ENCODE peak calls at places on chromosomes 7 and 10, in six cellular contexts. I is trophoblast cell, C is IMR-90, O is H9, P is neuronal stem cell, B is H1. L is an unnamed sample.

GRCh38 chr10:99425204-99425603 is 5.2 kb downstream of the GOT1 start:
- DNase-seq in B (no peak), O (no peak), C (no peak), P (no peak), I (no peak), L (no peak)

GRCh38 chr7:44533301-44534055 is 7.7 kb downstream of the NPC1L1 start:
- DNase-seq in B (no peak), P (no peak), I (no peak), C (peak; percentile 41), O (no peak), L (peak; percentile 71)

GRCh38 chr7:148540041-148540738 is 50.4 kb upstream of the C7orf33 start:
- DNase-seq in C (peak; percentile 59), B (no peak), I (no peak), P (no peak), O (no peak), L (peak; percentile 56)

GRCh38 chr7:30852360-30852709 is 59.3 kb upstream of the AQP1 start:
- DNase-seq in P (no peak), O (no peak), C (no peak), I (no peak), B (no peak), L (no peak)

GRCh38 chr7:149422065-149422913 is 38.6 kb downstream of the ZNF777 start:
- DNase-seq in P (peak; percentile 76), I (peak; percentile 85), O (peak; percentile 89), C (peak; percentile 53), B (peak; percentile 83), L (peak; percentile 56)

GRCh38 chr7:95596183-95597135 is at the start of gene PDK4:
- DNase-seq in I (peak; percentile 37), O (peak; percentile 84), P (peak; percentile 27), C (peak; percentile 40), B (peak; percentile 85), L (peak; percentile 90)

GRCh38 chr7:157588271-157588589 is 251.4 kb downstream of the DNAJB6 start:
- DNase-seq in B (no peak), P (no peak), C (no peak), O (no peak), I (no peak), L (no peak)

GRCh38 chr7:92608380-92609322 is 18.5 kb upstream of the FAM133B start:
- DNase-seq in P (peak; percentile 37), C (no peak), B (peak; percentile 85), O (peak; percentile 85), I (peak; percentile 64), L (no peak)

GRCh38 chr10:43598447-43598846 is 7.8 kb upstream of the ZNF485 start:
- DNase-seq in B (no peak), C (peak; percentile 58), I (no peak), O (no peak), P (no peak), L (no peak)

GRCh38 chr7:22210355-22210754 is 146.6 kb downstream of the RAPGEF5 start:
- DNase-seq in P (no peak), O (no peak), I (no peak), B (no peak), C (no peak), L (no peak)

GRCh38 chr10:122990278-122990677 is 10.1 kb downstream of the PSTK start:
- DNase-seq in I (no peak), B (no peak), P (no peak), O (no peak), C (no peak), L (no peak)

GRCh38 chr10:65911431-65911830 is 1014.4 kb upstream of the LRRTM3 start:
- DNase-seq in O (no peak), B (no peak), C (no peak), P (no peak), I (no peak), L (no peak)

GRCh38 chr10:86536294-86536861 is 14.8 kb upstream of the WAPL start:
- DNase-seq in C (no peak), O (peak; percentile 64), B (peak; percentile 76), P (no peak), I (no peak), L (no peak)

GRCh38 chr10:101464082-101464481 is 110.1 kb downstream of the BTRC start:
- DNase-seq in O (no peak), B (no peak), P (no peak), C (no peak), I (no peak), L (no peak)

GRCh38 chr7:127366680-127367079 is 25.8 kb downstream of the ZNF800 start:
- DNase-seq in C (no peak), B (no peak), P (no peak), O (no peak), I (no peak), L (no peak)

GRCh38 chr7:127367679-127368078 is 24.8 kb downstream of the ZNF800 start:
- DNase-seq in I (no peak), P (no peak), C (no peak), O (no peak), B (no peak), L (no peak)

GRCh38 chr7:127365164-127365956 is 27.1 kb downstream of the ZNF800 start:
- DNase-seq in I (peak; percentile 17), C (no peak), B (no peak), P (no peak), O (no peak), L (peak; percentile 7)

GRCh38 chr7:127362364-127363027 is 30.0 kb downstream of the ZNF800 start:
- DNase-seq in B (no peak), C (no peak), P (no peak), I (no peak), O (no peak), L (no peak)

DNA sequence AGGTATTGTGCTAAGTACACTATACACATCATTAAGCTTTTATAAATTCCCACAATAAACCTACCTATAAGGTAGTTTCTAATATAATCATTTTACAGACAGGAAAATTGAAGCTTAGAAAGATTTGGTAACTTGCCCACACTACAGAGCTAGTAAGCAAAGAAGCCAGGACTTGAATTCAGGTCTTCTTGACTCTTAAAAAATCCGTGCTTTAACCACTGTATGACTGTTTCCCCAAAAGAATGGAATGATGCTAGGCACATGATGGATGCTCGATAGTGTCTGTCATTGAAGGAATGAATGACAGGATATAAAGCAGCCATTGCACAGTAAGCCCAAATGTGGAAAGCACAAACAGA is 26.6 kb downstream of the ZNF800 start:
- DNase-seq in C (no peak), P (no peak), I (no peak), O (no peak), B (no peak), L (no peak)
- H3K14ac ChIP-seq in C (no peak overlapping the region), P (no peak overlapping the region), I (no peak overlapping the region), O (no peak overlapping the region), B (no peak overlapping the region), L (no peak overlapping the region)

DNA sequence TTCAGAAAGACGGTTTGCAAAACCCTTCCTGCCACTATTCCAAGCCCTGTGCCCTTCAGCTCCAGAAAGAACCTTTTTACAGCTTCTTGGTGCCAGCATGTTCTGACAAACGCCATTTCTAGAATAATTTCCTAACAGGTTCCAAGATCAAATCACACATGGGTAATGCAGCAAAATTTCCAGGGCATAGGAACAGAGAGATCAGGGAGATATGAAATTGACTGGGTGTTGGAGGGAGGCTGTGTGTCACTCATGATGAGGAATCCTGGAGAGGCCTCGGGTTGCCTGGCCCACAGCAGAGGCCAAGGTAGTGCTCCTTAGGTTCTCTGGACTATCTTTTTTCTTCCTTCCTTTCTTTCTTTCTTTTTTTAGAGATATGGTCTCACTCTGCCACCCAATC is 29.5 kb downstream of the RAB19 start:
- DNase-seq in B (no peak), O (no peak), I (peak; percentile 69), P (no peak), C (no peak), L (no peak)
- H3K14ac ChIP-seq in B (no peak overlapping the region), O (no peak overlapping the region), I (no peak overlapping the region), P (no peak overlapping the region), C (no peak overlapping the region), L (no peak overlapping the region)

DNA sequence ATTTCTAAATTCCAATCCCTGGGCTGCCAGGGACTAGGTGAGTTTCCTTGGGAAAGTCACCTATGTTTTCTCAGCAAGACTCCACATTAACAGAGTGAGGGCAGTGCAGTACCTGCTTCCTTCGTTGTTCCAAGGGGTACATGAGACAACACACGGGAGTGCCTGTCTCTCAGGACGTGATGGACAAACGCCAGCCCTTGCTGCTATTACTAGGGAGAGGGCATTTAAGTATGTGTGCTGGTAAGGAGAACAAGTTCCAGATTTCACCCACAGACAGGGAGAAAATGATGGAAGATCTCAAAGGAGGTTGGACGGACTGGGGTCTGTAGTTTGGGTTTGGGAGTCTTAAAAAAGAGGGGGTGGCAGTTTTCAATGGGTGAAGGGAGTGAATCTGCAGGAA is 195.7 kb downstream of the HERPUD2 start:
- DNase-seq in P (no peak), I (no peak), O (no peak), C (no peak), B (no peak), L (no peak)
- H3K14ac ChIP-seq in P (no peak overlapping the region), I (no peak overlapping the region), O (no peak overlapping the region), C (no peak overlapping the region), B (no peak overlapping the region), L (no peak overlapping the region)

DNA sequence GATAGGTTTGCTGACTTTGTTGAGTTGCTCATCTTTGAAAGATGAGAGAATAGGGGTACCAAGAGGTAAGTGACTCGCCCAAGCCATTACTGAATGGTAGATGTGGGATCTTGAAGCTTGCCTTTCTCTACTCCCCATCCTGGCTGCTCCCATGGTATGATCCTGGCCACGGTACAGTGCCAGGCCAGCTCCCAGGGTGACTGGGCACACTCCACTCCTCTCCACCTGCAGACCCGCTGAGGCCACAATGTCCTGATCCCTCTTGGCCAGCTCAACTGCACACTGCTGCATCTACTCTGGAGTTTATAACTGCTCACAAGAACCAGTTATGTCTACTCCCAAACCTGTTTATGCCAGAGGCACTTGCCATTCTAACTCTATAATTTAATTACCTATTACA is 25.9 kb downstream of the SLIT1 start:
- DNase-seq in P (no peak), C (no peak), B (no peak), I (no peak), O (no peak), L (no peak)
- H3K14ac ChIP-seq in P (no peak overlapping the region), C (no peak overlapping the region), B (no peak overlapping the region), I (no peak overlapping the region), O (no peak overlapping the region), L (no peak overlapping the region)

DNA sequence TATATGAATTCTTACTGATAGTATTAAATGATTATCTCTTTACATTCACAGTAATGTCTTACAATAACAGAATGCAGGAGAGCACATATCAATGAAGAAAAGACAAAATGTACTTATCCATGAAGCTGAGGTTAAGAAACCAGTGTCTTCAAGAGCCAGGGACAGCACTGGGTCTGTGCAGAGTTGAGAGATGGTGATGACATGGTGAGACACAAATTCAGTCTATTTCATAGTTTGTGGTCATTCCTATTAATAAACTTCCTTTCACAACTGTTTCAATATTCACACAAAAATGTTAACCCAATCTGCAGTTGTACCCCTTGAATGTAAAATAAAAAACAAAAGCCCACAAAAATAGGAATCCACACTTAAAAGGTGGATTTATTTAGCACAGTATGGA is 5.3 kb upstream of the MAGI2 start:
- DNase-seq in O (no peak), I (no peak), B (no peak), P (no peak), C (peak; percentile 34), L (peak; percentile 34)
- H3K14ac ChIP-seq in O (no peak overlapping the region), I (no peak overlapping the region), B (no peak overlapping the region), P (no peak overlapping the region), C (no peak overlapping the region), L (no peak overlapping the region)

GRCh38 chr7:31893365-31893764 is 176.8 kb downstream of the PDE1C start:
- DNase-seq in O (no peak), I (no peak), P (no peak), C (no peak), B (no peak), L (no peak)
- H3K14ac ChIP-seq in O (no peak overlapping the region), I (no peak overlapping the region), P (no peak overlapping the region), C (no peak overlapping the region), B (no peak overlapping the region), L (no peak overlapping the region)

L was measured in mesenchymal stem cell.